ENCODE peak calls at places on chromosomes 11 and 22, in eight cellular contexts. O is colonic mucosa, W is neural crest cell, Y is left ventricle myocardium inferior, M is AG04449, L is type B pancreatic cell, N is astrocyte of the spinal cord, G is dorsolateral prefrontal cortex. V is an unnamed sample.

GRCh38 chr11:117226388-117227385 is 5.2 kb downstream of the PCSK7 start:
- DNase-seq in M (peak), Y (no peak), L (no peak), N (peak), G (peak), W (peak), O (no peak), V (peak)

GRCh38 chr22:32904044-32904443 is 102.5 kb downstream of the TIMP3 start:
- DNase-seq in Y (no peak), W (peak), M (no peak), O (peak), L (no peak), N (peak), G (peak), V (no peak)

GRCh38 chr11:61682093-61682732 is 2.0 kb downstream of the DAGLA start:
- DNase-seq in M (no peak), G (no peak), O (peak), L (no peak), N (no peak), W (no peak), Y (peak), V (no peak)

GRCh38 chr11:102622258-102622657 is 2.9 kb downstream of the MMP20 start:
- DNase-seq in O (no peak), N (no peak), L (no peak), G (no peak), W (no peak), M (no peak), Y (no peak), V (no peak)

GRCh38 chr11:76639621-76640020 is 30.9 kb downstream of the LRRC32 start:
- DNase-seq in W (no peak), G (no peak), N (no peak), L (no peak), O (peak), Y (no peak), M (no peak), V (no peak)

GRCh38 chr22:25051983-25052710 is 99.6 kb downstream of the KIAA1671 start:
- DNase-seq in M (no peak), W (no peak), G (no peak), Y (peak), L (no peak), O (peak), N (no peak), V (no peak)

GRCh38 chr22:45993143-45993692 is 16.3 kb upstream of the WNT7B start:
- DNase-seq in M (no peak), Y (no peak), N (no peak), O (no peak), L (no peak), W (no peak), G (no peak), V (no peak)

GRCh38 chr11:104588975-104589374 is 309.3 kb downstream of the CASP12 start:
- DNase-seq in W (no peak), Y (no peak), G (no peak), N (no peak), M (no peak), O (no peak), L (no peak), V (no peak)

GRCh38 chr22:24429411-24430365 is 2.3 kb downstream of the ADORA2A start:
- DNase-seq in G (no peak), N (peak), Y (peak), M (no peak), L (no peak), O (no peak), W (peak), V (no peak)

GRCh38 chr11:62883677-62884076 is 3.0 kb downstream of the SLC3A2 start:
- DNase-seq in G (no peak), O (no peak), Y (no peak), N (no peak), L (no peak), M (no peak), W (no peak), V (no peak)

GRCh38 chr22:47205081-47205491 is 442.6 kb downstream of the TBC1D22A start:
- DNase-seq in O (peak), W (no peak), Y (no peak), N (no peak), L (no peak), G (no peak), M (no peak), V (peak)

GRCh38 chr11:45879803-45880685 is 5.4 kb upstream of the MAPK8IP1 start:
- DNase-seq in L (no peak), M (no peak), O (no peak), Y (no peak), G (no peak), N (no peak), W (no peak), V (no peak)

GRCh38 chr11:107592813-107593212 is 1.9 kb downstream of the ELMOD1 start:
- DNase-seq in L (no peak), Y (no peak), G (no peak), O (no peak), W (no peak), N (peak), M (no peak), V (no peak)

GRCh38 chr22:41682033-41682807 is 6.4 kb downstream of the SNU13 start:
- DNase-seq in Y (peak), W (peak), G (peak), M (peak), L (peak), O (peak), N (peak), V (peak)

GRCh38 chr11:92401507-92401906 is 176.9 kb downstream of the FAT3 start:
- DNase-seq in Y (no peak), N (no peak), M (no peak), L (no peak), G (no peak), O (no peak), W (no peak), V (no peak)

GRCh38 chr22:27310966-27311665 is 490.4 kb downstream of the MN1 start:
- DNase-seq in M (no peak), N (no peak), W (no peak), O (no peak), L (no peak), G (no peak), Y (no peak), V (no peak)

GRCh38 chr11:57463596-57464342 is 3.4 kb downstream of the RTN4RL2 start:
- DNase-seq in L (no peak), O (no peak), N (no peak), Y (no peak), G (no peak), W (no peak), M (no peak), V (no peak)

GRCh38 chr11:130535530-130535929 is 87.1 kb downstream of the ADAMTS15 start:
- DNase-seq in W (no peak), O (no peak), G (no peak), M (no peak), L (no peak), N (no peak), Y (no peak), V (no peak)

GRCh38 chr11:111935331-111936044 is 1.7 kb upstream of the DIXDC1 start:
- DNase-seq in M (no peak), Y (no peak), L (peak), G (no peak), O (no peak), N (no peak), W (no peak), V (no peak)

GRCh38 chr22:37237371-37238268 is 6.4 kb downstream of the RAC2 start:
- DNase-seq in G (no peak), N (peak), L (no peak), Y (no peak), M (no peak), W (no peak), O (no peak), V (peak)

GRCh38 chr11:103947566-103947919 is 88.9 kb upstream of the DDI1 start:
- DNase-seq in G (no peak), N (peak), O (no peak), Y (no peak), L (no peak), W (no peak), M (no peak), V (no peak)

GRCh38 chr22:36194971-36195370 is 6.6 kb downstream of the APOL4 start:
- DNase-seq in Y (peak), L (no peak), N (peak), G (peak), O (peak), W (peak), M (no peak), V (no peak)

GRCh38 chr11:106765849-106766248 is 252.4 kb downstream of the GUCY1A2 start:
- DNase-seq in W (no peak), Y (no peak), N (no peak), M (no peak), G (no peak), L (no peak), O (no peak), V (no peak)

GRCh38 chr22:26124991-26125725 is 44.1 kb upstream of the SEZ6L start:
- DNase-seq in N (no peak), O (no peak), G (no peak), W (no peak), M (no peak), Y (no peak), L (no peak), V (no peak)

GRCh38 chr22:16601437-16602223 is 9.0 kb upstream of the CCT8L2 start:
- DNase-seq in N (no peak), M (no peak), W (no peak), L (no peak), Y (peak), O (no peak), G (no peak), V (no peak)

GRCh38 chr11:77113382-77114088 is 10.9 kb downstream of the OMP start:
- DNase-seq in G (no peak), L (no peak), Y (no peak), M (no peak), O (no peak), W (peak), N (peak), V (no peak)

GRCh38 chr22:17847360-17848078 is 73.2 kb upstream of the BID start:
- DNase-seq in L (no peak), W (no peak), Y (no peak), O (no peak), G (no peak), N (no peak), M (no peak), V (no peak)

GRCh38 chr11:125593113-125593761 is 585 bp downstream of the STT3A start:
- DNase-seq in M (no peak), Y (no peak), G (no peak), N (peak), L (no peak), O (peak), W (no peak), V (peak)

GRCh38 chr11:104522650-104523049 is 358.7 kb upstream of the PDGFD start:
- DNase-seq in W (no peak), O (no peak), G (no peak), M (no peak), Y (no peak), L (no peak), N (no peak), V (no peak)

GRCh38 chr11:27178859-27179258 is 138.2 kb downstream of the BBOX1 start:
- DNase-seq in Y (no peak), L (no peak), O (no peak), G (no peak), M (no peak), W (no peak), N (no peak), V (no peak)

GRCh38 chr11:9726313-9727022 is 62.6 kb downstream of the SWAP70 start:
- DNase-seq in O (no peak), L (no peak), G (no peak), N (peak), Y (no peak), W (no peak), M (peak), V (no peak)

GRCh38 chr11:42066113-42066512 is 606.7 kb upstream of the LRRC4C start:
- DNase-seq in M (no peak), O (no peak), N (no peak), Y (peak), W (no peak), L (no peak), G (peak), V (no peak)

GRCh38 chr11:3982431-3982830 is 112.2 kb upstream of the RRM1 start:
- DNase-seq in W (no peak), N (no peak), G (no peak), M (no peak), L (no peak), O (no peak), Y (no peak), V (no peak)

GRCh38 chr22:33635766-33636165 is 284.5 kb downstream of the LARGE1 start:
- DNase-seq in O (no peak), W (no peak), M (no peak), G (no peak), Y (no peak), L (no peak), N (no peak), V (no peak)

GRCh38 chr11:55263081-55263480 is 1.1 kb downstream of the TRIM48 start:
- DNase-seq in M (no peak), G (no peak), N (no peak), L (no peak), O (no peak), Y (no peak), W (no peak), V (no peak)

GRCh38 chr11:44029507-44029845 is 18.3 kb upstream of the ACCSL start:
- DNase-seq in L (no peak), N (no peak), G (no peak), M (no peak), O (no peak), W (no peak), Y (no peak), V (no peak)

GRCh38 chr22:40036591-40037225 is 42.0 kb downstream of the FAM83F start:
- DNase-seq in W (peak), L (no peak), O (peak), M (no peak), Y (peak), N (peak), G (peak), V (no peak)

GRCh38 chr11:64650923-64651523 is 60.0 kb downstream of the SLC22A12 start:
- DNase-seq in O (no peak), N (no peak), W (no peak), L (no peak), G (no peak), M (no peak), Y (no peak), V (no peak)

GRCh38 chr11:64648551-64648950 is 57.5 kb downstream of the SLC22A12 start:
- DNase-seq in Y (no peak), W (no peak), O (no peak), G (no peak), N (no peak), M (no peak), L (no peak), V (no peak)

GRCh38 chr11:64652586-64653387 is 61.8 kb downstream of the SLC22A12 start:
- DNase-seq in Y (peak), L (peak), W (peak), N (peak), M (no peak), G (peak), O (peak), V (no peak)

GRCh38 chr11:64647019-64647805 is 56.2 kb downstream of the SLC22A12 start:
- DNase-seq in W (no peak), O (no peak), G (no peak), M (no peak), L (no peak), N (no peak), Y (no peak), V (no peak)

GRCh38 chr11:64649304-64649703 is 58.3 kb downstream of the SLC22A12 start:
- DNase-seq in M (no peak), W (no peak), O (no peak), L (no peak), N (no peak), G (no peak), Y (no peak), V (no peak)
- TF ChIP-seq CTCF in M (peak), W (peak), O (peak), L (peak), N (peak), G (peak), Y (peak), V (peak)

DNA sequence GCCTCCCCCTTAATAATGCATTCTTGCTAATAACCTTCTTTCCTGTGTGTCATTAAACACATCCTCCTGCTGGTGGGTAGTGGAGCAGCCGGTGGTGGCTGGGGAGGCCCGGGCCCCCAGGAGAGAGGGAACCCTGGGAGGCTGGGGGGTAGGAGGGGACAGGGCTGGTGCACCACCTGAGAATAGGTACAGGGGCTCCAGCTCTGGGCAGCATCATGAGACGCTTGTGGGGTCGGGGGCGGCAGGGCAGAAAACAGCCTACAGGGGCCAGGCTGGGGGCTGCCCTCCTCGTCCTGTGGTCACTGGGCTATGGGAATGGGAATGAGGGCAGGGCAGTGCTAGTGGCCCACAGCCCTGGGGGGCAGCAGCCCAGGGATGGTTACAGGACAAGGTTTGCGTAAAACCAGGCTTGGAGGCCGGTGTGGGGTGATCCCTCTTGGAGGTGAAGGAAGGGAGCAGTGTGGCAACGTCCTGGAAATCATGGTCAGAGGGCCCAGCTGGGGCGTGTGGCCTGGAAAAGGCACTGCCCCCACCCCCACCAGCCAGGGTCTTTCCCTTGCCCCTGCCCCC is 18.5 kb upstream of the CCDC188 start:
- DNase-seq in M (no peak), W (no peak), O (no peak), L (no peak), Y (no peak), N (no peak), G (no peak), V (no peak)
- TF ChIP-seq CTCF in M (no peak), W (no peak), O (no peak), L (no peak), Y (no peak), N (no peak), G (no peak), V (no peak)

DNA sequence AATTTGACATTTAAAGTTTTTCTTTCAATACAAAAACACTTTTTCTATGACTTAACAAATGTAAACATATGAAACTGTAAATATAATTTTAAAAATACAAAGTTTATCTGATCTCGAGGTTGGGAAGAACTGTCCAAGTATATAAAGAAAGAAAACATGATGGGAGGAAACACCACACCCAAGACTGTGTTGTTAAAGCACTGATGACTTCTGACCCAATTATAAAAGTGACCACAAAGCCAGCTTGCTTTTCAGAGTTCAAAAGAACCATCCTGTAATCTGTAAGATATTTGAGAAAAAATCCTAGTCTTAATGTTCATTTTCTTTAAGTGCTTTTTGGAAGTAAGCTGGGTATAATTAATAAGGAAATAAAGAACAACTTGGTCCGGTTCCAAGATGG is 15.6 kb downstream of the CEP57 start:
- DNase-seq in G (no peak), O (no peak), N (no peak), Y (no peak), L (no peak), M (no peak), W (no peak), V (no peak)
- TF ChIP-seq CTCF in G (no peak), O (no peak), N (no peak), Y (no peak), L (no peak), M (no peak), W (no peak), V (no peak)

DNA sequence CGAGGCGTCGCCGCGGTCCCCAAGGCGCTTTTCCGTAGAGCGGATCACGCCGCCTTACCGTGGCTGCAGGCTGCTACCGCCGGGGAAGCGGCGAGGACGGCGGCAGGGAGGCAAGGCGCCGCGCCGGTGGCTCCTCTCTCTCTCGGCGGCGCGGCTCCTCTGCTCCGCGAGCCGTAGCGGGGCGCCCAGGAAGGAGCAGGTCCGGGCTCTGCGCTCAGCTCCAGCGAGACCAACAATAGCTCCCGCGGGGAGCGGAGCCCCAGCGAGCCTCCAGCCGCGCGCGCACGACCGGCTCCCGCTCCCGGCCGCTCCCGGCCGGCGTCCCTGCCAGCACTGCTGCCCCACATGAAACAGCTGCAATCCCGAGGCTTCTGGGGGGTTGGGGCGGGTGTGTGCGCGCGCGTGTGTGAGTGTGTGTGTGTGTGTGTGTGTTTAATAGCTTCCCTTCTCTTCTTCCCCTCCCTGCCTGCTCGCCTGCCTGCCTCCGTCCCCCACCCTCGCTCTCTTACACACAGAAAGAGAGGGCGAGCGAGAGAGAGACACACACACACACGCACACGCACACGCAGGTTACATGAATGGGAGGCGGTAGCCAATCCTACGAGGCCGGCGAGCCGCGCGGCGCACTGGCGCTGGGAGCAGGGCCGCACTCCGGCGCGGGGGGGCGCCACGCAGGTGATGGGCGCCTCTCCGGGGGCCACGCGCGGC is at the start of gene TENM4:
- DNase-seq in L (peak), G (peak), W (peak), Y (peak), O (peak), N (peak), M (peak), V (peak)
- TF ChIP-seq CTCF in L (peak), G (no peak), W (peak), Y (peak), O (no peak), N (peak), M (peak), V (peak)

GRCh38 chr11:8360086-8360828 is 96.6 kb upstream of the LMO1 start:
- DNase-seq in N (no peak), L (no peak), W (no peak), G (no peak), Y (no peak), O (no peak), M (no peak), V (peak)
- TF ChIP-seq CTCF in N (no peak), L (no peak), W (no peak), G (no peak), Y (no peak), O (no peak), M (no peak), V (no peak)